ENCODE peak calls at places on chromosomes 12 and 14, in six cellular contexts. R is uterus; K is DMS153; T is stimulated activated effector memory CD8-positive, alpha-beta T cell treated with anti-CD3 and anti-CD28 coated beads, Interleukin-12 subunit alpha, Interleukin-12 subunit beta, amount 100 ng/mL, for 72 hours; G is HTR-8/SVneo; O is iPS-NIHi11. S is an unnamed sample.

GRCh38 chr12:106487664-106488063 is 95.1 kb upstream of the RFX4 start:
- DNase-seq in R (no peak), K (no peak), T (no peak), G (no peak), O (no peak), S (no peak)

GRCh38 chr12:43826681-43827458 is 9.0 kb upstream of the TMEM117 start:
- DNase-seq in R (no peak), K (no peak), T (no peak), G (no peak), O (no peak), S (no peak)

GRCh38 chr12:62749586-62749985 is 185.4 kb downstream of the PPM1H start:
- DNase-seq in R (no peak), K (no peak), T (no peak), G (no peak), O (no peak), S (no peak)

GRCh38 chr14:30991408-30991807 is 34.0 kb upstream of the AP4S1 start:
- DNase-seq in R (no peak), K (no peak), T (no peak), G (no peak), O (no peak), S (no peak)

GRCh38 chr14:77882631-77883030 is 82.7 kb downstream of the ADCK1 start:
- DNase-seq in R (no peak), K (no peak), T (no peak), G (no peak), O (no peak), S (peak)

GRCh38 chr12:100481021-100481420 is 7.4 kb downstream of the NR1H4 start:
- DNase-seq in R (no peak), K (no peak), T (no peak), G (no peak), O (no peak), S (no peak)

GRCh38 chr14:44873536-44873935 is 88.2 kb downstream of the KLHL28 start:
- DNase-seq in R (no peak), K (no peak), T (no peak), G (no peak), O (no peak), S (no peak)

GRCh38 chr12:14629832-14630688 is 62.4 kb upstream of the PLBD1 start:
- DNase-seq in R (peak), K (peak), T (peak), G (peak), O (peak), S (peak)

GRCh38 chr12:103833095-103833777 is 7.8 kb downstream of the NT5DC3 start:
- DNase-seq in R (no peak), K (no peak), T (no peak), G (no peak), O (no peak), S (no peak)

GRCh38 chr12:32679910-32680217 is 763 bp downstream of the DNM1L start:
- DNase-seq in R (no peak), K (no peak), T (no peak), G (no peak), O (no peak), S (no peak)

GRCh38 chr12:53418221-53418620 is 5.4 kb upstream of the AMHR2 start:
- DNase-seq in R (no peak), K (no peak), T (no peak), G (no peak), O (no peak), S (no peak)

GRCh38 chr14:58299665-58300202 is 1.4 kb downstream of the ARID4A start:
- DNase-seq in R (no peak), K (peak), T (peak), G (peak), O (peak), S (no peak)

GRCh38 chr14:31261859-31262739 is 54.5 kb upstream of the HECTD1 start:
- DNase-seq in R (peak), K (peak), T (no peak), G (no peak), O (no peak), S (peak)

GRCh38 chr12:123089631-123090353 is 61.1 kb downstream of the PITPNM2 start:
- DNase-seq in R (no peak), K (no peak), T (no peak), G (peak), O (no peak), S (no peak)

GRCh38 chr12:46445551-46446235 is 73.1 kb upstream of the SLC38A2 start:
- DNase-seq in R (no peak), K (no peak), T (no peak), G (no peak), O (no peak), S (no peak)

GRCh38 chr12:32365473-32366064 is 33.8 kb upstream of the FGD4 start:
- DNase-seq in R (peak), K (peak), T (peak), G (peak), O (peak), S (peak)

GRCh38 chr12:120432772-120433525 is 5.0 kb upstream of the COX6A1 start:
- DNase-seq in R (no peak), K (no peak), T (no peak), G (no peak), O (no peak), S (no peak)

GRCh38 chr12:67795235-67795634 is 146.7 kb downstream of the DYRK2 start:
- DNase-seq in R (no peak), K (no peak), T (no peak), G (no peak), O (no peak), S (no peak)

GRCh38 chr12:14873440-14874185 is 12.0 kb downstream of the MGP start:
- DNase-seq in R (no peak), K (no peak), T (no peak), G (no peak), O (no peak), S (no peak)

GRCh38 chr12:107844312-107844921 is 69.9 kb downstream of the ASCL4 start:
- DNase-seq in R (no peak), K (no peak), T (no peak), G (no peak), O (peak), S (no peak)

GRCh38 chr12:32053881-32054624 is 52.6 kb upstream of the BICD1 start:
- DNase-seq in R (no peak), K (no peak), T (no peak), G (no peak), O (no peak), S (no peak)

GRCh38 chr14:85399196-85399595 is 130.7 kb upstream of the FLRT2 start:
- DNase-seq in R (no peak), K (no peak), T (no peak), G (no peak), O (no peak), S (no peak)

S was measured in gastrocnemius medialis.